ENCODE peak calls at places on chromosome 4, in seven cellular contexts. W is naive thymus-derived CD4-positive, alpha-beta T cell; H is tibial artery; N is hippocampal formation; B is amniotic stem cell; Z is activated CD4-positive, CD25-positive, alpha-beta regulatory T cell; X is SK-N-DZ. F is an unnamed sample.

GRCh38 chr4:38670939-38671593 is 7.1 kb downstream of the KLF3 start:
- DNase-seq in W (no peak), N (no peak), H (no peak), X (no peak), Z (no peak), B (no peak), F (no peak)

GRCh38 chr4:11869471-11869870 is 440.8 kb upstream of the HS3ST1 start:
- DNase-seq in W (no peak), Z (no peak), X (no peak), H (no peak), N (no peak), B (no peak), F (no peak)

GRCh38 chr4:14871676-14872430 is 130.4 kb upstream of the CPEB2 start:
- DNase-seq in N (no peak), X (peak; percentile 47), H (no peak), B (no peak), W (peak; percentile 9), Z (no peak), F (no peak)

GRCh38 chr4:147778942-147779341 is 47.1 kb downstream of the ARHGAP10 start:
- DNase-seq in B (no peak), N (no peak), W (no peak), Z (no peak), H (no peak), X (no peak), F (no peak)

GRCh38 chr4:110631582-110632505 is 9.0 kb upstream of the PITX2 start:
- DNase-seq in N (peak; percentile 50), Z (no peak), X (peak; percentile 65), W (no peak), H (peak; percentile 43), B (peak; percentile 49), F (peak; percentile 50)

GRCh38 chr4:73723029-73723428 is 17.3 kb upstream of the CXCL8 start:
- DNase-seq in W (no peak), N (no peak), B (no peak), Z (no peak), H (no peak), X (no peak), F (no peak)

GRCh38 chr4:84492737-84493091 is 6.4 kb downstream of the NKX6-1 start:
- DNase-seq in H (no peak), X (no peak), N (no peak), Z (no peak), W (no peak), B (no peak), F (no peak)

GRCh38 chr4:144646523-144647094 is 653 bp downstream of the HHIP start:
- DNase-seq in W (no peak), B (no peak), N (peak; percentile 31), X (peak; percentile 55), H (no peak), Z (no peak), F (no peak)

GRCh38 chr4:5524900-5525299 is 183.5 kb downstream of the EVC2 start:
- DNase-seq in H (no peak), Z (no peak), X (peak; percentile 94), N (no peak), B (no peak), W (no peak), F (peak; percentile 27)

GRCh38 chr4:53775381-53775780 is 184.1 kb upstream of the LNX1 start:
- DNase-seq in N (no peak), H (no peak), X (no peak), W (no peak), B (no peak), Z (no peak), F (no peak)

GRCh38 chr4:154045086-154045485 is 256.2 kb upstream of the SFRP2 start:
- DNase-seq in X (no peak), W (no peak), Z (no peak), H (no peak), N (no peak), B (no peak), F (no peak)

GRCh38 chr4:122632396-122633143 is 11.7 kb upstream of the IL21 start:
- DNase-seq in W (no peak), B (no peak), N (no peak), Z (no peak), H (no peak), X (no peak), F (no peak)

GRCh38 chr4:178296669-178297068 is 854.4 kb upstream of the AGA start:
- DNase-seq in W (no peak), X (no peak), N (no peak), B (no peak), Z (no peak), H (no peak), F (no peak)

GRCh38 chr4:20252656-20253271 is 1.1 kb downstream of the SLIT2 start:
- DNase-seq in N (no peak), B (no peak), X (peak; percentile 69), Z (no peak), H (peak; percentile 52), W (no peak), F (no peak)

GRCh38 chr4:52836653-52837052 is 25.5 kb upstream of the RASL11B start:
- DNase-seq in Z (no peak), H (no peak), N (no peak), B (no peak), W (no peak), X (no peak), F (no peak)

GRCh38 chr4:73985528-73985852 is 2.5 kb downstream of the PPBP start:
- DNase-seq in Z (no peak), X (no peak), H (no peak), N (no peak), W (no peak), B (no peak), F (no peak)

F was measured in cerebellar cortex.